ENCODE peak calls at places on chromosomes 3 and 15, in six cellular contexts. Q is HCT116, Y is GM12892, D is body of pancreas, H is IMR-90, M is HepG2. G is an unnamed sample.

GRCh38 chr3:148873928-148874326 is 8.8 kb downstream of the CPA3 start:
- DNase-seq in Q (no peak), H (peak; percentile 9), D (no peak), Y (no peak), M (no peak), G (no peak)

GRCh38 chr15:94387854-94388441 is 156.6 kb downstream of the MCTP2 start:
- DNase-seq in M (no peak), D (no peak), Y (no peak), H (no peak), Q (no peak), G (no peak)

GRCh38 chr15:40046721-40047412 is 7.9 kb upstream of the SRP14 start:
- DNase-seq in H (peak; percentile 84), M (no peak), Y (no peak), Q (no peak), D (no peak), G (no peak)

GRCh38 chr15:51443282-51443914 is 101.9 kb downstream of the GLDN start:
- DNase-seq in Q (no peak), H (no peak), Y (no peak), M (no peak), D (no peak), G (no peak)

GRCh38 chr3:175941352-175941751 is 1082.2 kb downstream of the NAALADL2 start:
- DNase-seq in M (no peak), Q (no peak), H (no peak), D (no peak), Y (no peak), G (no peak)

GRCh38 chr15:83436513-83437158 is 10.5 kb upstream of the SH3GL3 start:
- DNase-seq in D (no peak), M (peak; percentile 7), Y (no peak), Q (peak; percentile 33), H (peak; percentile 52), G (no peak)

GRCh38 chr3:117553461-117553860 is 843.9 kb downstream of the TUSC7 start:
- DNase-seq in Q (no peak), H (peak; percentile 72), D (no peak), Y (no peak), M (no peak), G (no peak)

GRCh38 chr15:80911821-80912220 is 77.8 kb downstream of the MESD start:
- DNase-seq in Y (no peak), M (no peak), Q (no peak), D (no peak), H (no peak), G (no peak)

GRCh38 chr3:149452036-149452435 is 22.5 kb upstream of the TM4SF4 start:
- DNase-seq in Q (no peak), H (no peak), Y (no peak), M (no peak), D (no peak), G (no peak)

GRCh38 chr15:29089731-29090616 is 179.6 kb downstream of the NSMCE3 start:
- DNase-seq in D (no peak), Y (no peak), M (no peak), H (peak; percentile 45), Q (no peak), G (no peak)

GRCh38 chr3:188926141-188926540 is 245.6 kb upstream of the TPRG1 start:
- DNase-seq in Y (no peak), Q (no peak), D (no peak), H (peak; percentile 24), M (no peak), G (no peak)

GRCh38 chr15:66617137-66618090 is 51.6 kb upstream of the LCTL start:
- DNase-seq in Y (no peak), M (peak; percentile 36), D (peak; percentile 80), H (peak; percentile 80), Q (no peak), G (no peak)

GRCh38 chr15:36390491-36390890 is 188.9 kb upstream of the CDIN1 start:
- DNase-seq in H (no peak), M (no peak), Q (no peak), D (no peak), Y (no peak), G (no peak)

GRCh38 chr3:189229421-189229820 is 57.6 kb downstream of the TPRG1 start:
- DNase-seq in Q (no peak), Y (no peak), M (no peak), D (no peak), H (no peak), G (no peak)

GRCh38 chr3:157472648-157473047 is 30.6 kb downstream of the VEPH1 start:
- DNase-seq in H (no peak), D (no peak), Q (no peak), Y (no peak), M (no peak), G (no peak)

GRCh38 chr3:52004158-52004787 is 8.6 kb upstream of the RPL29 start:
- DNase-seq in H (peak; percentile 48), Y (no peak), Q (no peak), D (no peak), M (peak; percentile 50), G (no peak)

GRCh38 chr3:150022406-150023238 is 51.9 kb upstream of the PFN2 start:
- DNase-seq in H (peak; percentile 31), D (no peak), M (no peak), Q (no peak), Y (no peak), G (no peak)

GRCh38 chr15:68211656-68212320 is 6.7 kb upstream of the CALML4 start:
- DNase-seq in Y (no peak), D (no peak), H (no peak), Q (no peak), M (no peak), G (no peak)

DNA sequence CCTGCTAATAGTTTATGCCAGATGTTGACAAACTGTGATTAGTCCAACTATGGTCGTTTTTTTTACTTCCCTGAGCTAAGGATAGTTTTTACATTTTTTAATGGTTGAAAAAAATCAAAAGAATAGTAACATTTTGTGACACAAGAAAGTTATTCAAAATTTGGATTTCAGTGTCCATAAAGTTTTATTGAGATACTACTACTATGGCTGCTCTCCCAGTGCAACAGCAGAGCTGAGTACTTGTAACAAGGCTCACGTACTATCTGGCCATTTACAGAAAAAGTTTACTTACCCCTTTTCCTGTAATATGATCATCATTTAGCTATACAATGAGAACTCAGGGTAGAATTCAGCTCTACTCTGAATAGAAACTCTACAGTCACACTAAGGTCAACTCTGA is 11.5 kb upstream of the TMEM62 start:
- DNase-seq in M (no peak), Y (no peak), H (no peak), D (no peak), Q (no peak), G (no peak)
- TF ChIP-seq POLR2A in M (no peak), Y (no peak), H (no peak), D (no peak), Q (no peak), G (no peak)

DNA sequence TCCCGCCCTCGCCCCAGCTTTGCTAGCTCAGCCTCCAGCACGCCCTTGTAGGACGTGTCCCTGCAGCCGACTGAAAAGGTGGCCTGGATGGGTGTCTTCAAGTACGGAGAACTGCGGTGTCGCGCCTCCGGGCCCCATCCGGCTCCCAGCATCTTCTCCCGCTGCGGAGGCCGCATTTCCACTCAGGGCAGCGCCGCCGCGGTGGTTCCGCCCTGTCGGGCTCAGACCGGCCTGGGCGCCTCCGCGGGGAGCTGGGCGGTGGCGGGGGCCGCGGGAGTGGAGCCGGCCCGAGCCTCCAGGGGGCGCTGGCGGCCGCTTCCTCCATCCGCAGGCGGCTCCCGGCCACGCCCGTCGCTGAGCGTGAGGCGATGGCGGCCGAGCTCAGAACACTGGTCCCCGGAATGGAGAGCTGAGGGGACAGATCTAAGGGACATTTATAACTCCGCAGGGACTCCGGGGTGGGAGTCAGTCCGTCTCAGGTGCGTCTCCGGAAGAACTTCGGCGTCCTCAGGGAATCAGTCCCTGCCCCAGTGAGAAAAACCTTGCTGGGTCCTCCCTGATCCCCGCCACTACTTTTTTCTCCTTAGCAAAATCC is 13.6 kb upstream of the SMCO1 start:
- DNase-seq in H (peak; percentile 26), D (peak; percentile 52), Y (peak; percentile 88), Q (peak; percentile 42), M (no peak), G (peak; percentile 86)
- TF ChIP-seq POLR2A in H (no peak), D (no peak), Y (peak; percentile 83), Q (peak; percentile 75), M (no peak), G (peak; percentile 69)

DNA sequence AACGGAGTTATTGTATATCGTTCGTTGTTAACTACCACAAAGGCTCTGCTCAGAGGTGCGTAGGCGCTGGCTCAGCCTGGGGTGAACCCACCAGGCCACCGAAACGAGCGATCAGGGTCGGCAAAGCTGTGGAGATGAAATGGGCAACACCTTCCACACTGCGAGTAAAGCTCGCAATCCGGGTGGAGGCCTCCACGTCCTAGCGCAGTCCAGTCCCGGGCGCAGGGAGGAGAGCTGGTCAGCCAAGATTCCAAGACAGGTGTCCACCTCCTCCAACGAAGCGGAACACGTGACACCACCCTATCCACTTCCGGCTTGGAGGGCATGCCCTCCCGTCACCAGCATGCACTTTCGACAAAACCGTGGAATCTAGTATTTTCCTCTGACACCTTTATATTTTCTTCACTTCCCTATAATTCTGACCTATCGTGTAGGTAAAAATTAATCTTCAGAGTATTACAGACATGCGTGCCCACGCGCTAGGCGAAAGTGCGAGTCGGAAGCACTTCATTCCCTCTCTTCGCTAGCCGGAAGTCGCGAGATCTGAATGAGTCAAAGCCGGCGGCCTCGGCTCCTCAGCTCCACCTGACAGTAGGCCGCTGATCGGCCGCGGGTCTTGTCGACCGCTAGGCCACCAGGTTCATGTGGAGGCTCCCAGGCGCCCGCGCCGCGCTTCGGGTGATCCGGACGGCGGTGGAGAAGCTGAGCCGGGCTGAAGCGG is at the start of gene PDE12:
- DNase-seq in M (peak; percentile 88), Y (peak; percentile 74), Q (peak; percentile 90), H (peak; percentile 91), D (peak; percentile 87), G (peak; percentile 67)
- TF ChIP-seq POLR2A in M (peak; percentile 93), Y (peak; percentile 98), Q (peak; percentile 77), H (peak; percentile 95), D (peak; percentile 79), G (peak; percentile 97)

GRCh38 chr15:90151989-90152645 is 49.0 kb upstream of the SEMA4B start:
- DNase-seq in Y (no peak), Q (no peak), H (no peak), M (no peak), D (peak; percentile 82), G (no peak)

GRCh38 chr15:90159213-90159612 is 41.9 kb upstream of the SEMA4B start:
- DNase-seq in H (no peak), D (no peak), Y (no peak), M (no peak), Q (no peak), G (no peak)

GRCh38 chr15:90154246-90154645 is 46.9 kb upstream of the SEMA4B start:
- DNase-seq in Q (no peak), H (no peak), Y (no peak), D (peak; percentile 47), M (no peak), G (no peak)

GRCh38 chr15:90153658-90154057 is 47.5 kb upstream of the SEMA4B start:
- DNase-seq in H (no peak), Q (no peak), D (no peak), M (no peak), Y (no peak), G (no peak)

DNA sequence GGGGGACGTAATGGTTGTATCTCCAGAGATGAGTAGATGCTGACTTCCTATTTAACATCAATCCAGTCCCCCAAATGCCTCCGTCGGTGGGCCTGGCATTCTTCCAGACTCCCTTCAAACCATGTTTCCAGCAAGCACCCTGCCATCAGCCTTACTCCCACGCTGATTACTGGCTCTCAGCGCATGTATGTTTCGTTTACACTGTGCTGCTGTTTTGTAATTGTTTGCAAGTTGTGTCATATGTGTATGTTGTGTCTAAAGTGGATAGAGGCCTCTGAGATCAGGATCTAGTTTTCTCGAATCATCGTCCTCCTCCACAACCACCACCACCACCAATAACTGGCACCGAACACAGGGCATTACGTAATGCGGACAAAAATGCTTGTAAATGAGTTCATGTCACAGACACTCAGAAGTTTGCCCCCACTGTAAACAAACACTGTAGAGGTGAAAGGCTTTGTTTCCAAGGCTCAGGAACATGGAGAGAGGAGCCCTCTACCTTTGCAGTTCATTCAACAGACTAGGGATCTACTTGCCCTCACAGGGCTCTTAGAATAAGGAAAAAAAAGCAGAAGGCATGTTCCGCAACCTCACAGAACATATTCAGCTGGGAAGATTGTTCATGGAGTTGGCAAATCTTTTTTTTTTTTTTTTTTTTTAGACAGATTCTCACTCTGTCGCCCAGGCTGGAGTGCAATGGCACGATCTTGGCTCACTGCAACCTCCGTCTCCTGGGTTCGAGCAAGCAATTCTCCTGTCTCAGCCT is 46.1 kb upstream of the SEMA4B start:
- DNase-seq in Q (no peak), D (peak; percentile 85), Y (no peak), H (peak; percentile 95), M (peak; percentile 80), G (no peak)
- TF ChIP-seq POLR2A in Q (no peak), D (no peak), Y (no peak), H (no peak), M (no peak), G (no peak)

G was measured in GM12891.